ENCODE peak calls at places on chromosomes 7 and 10, in four cellular contexts. One of them, this sample, is unnamed.

GRCh38 chr7:22660732-22661131 is 66.3 kb upstream of the IL6 start:
- DNase-seq in psoas muscle: no peak
- DNase-seq in ELR: no peak
- DNase-seq in AG10803: no peak
- DNase-seq in this sample: no peak

GRCh38 chr10:22271786-22272185 is 44.4 kb upstream of the COMMD3 start:
- DNase-seq in ELR: no peak
- DNase-seq in AG10803: no peak
- DNase-seq in psoas muscle: no peak
- DNase-seq in this sample: no peak

GRCh38 chr10:129055966-129056365 is 411.1 kb upstream of the MGMT start:
- DNase-seq in psoas muscle: no peak
- DNase-seq in AG10803: no peak
- DNase-seq in ELR: no peak
- DNase-seq in this sample: no peak

GRCh38 chr10:20858292-20859124 is 38.6 kb downstream of the NEBL start:
- DNase-seq in psoas muscle: no peak
- DNase-seq in ELR: peak
- DNase-seq in AG10803: peak
- DNase-seq in this sample: peak

GRCh38 chr10:43255644-43256431 is 11.0 kb downstream of the RASGEF1A start:
- DNase-seq in ELR: peak
- DNase-seq in AG10803: no peak
- DNase-seq in psoas muscle: no peak
- DNase-seq in this sample: no peak

GRCh38 chr7:51309361-51310130 is 7.1 kb downstream of the COBL start:
- DNase-seq in psoas muscle: no peak
- DNase-seq in ELR: no peak
- DNase-seq in AG10803: no peak
- DNase-seq in this sample: no peak

GRCh38 chr10:21497177-21497807 is 28.2 kb downstream of the SKIDA1 start:
- DNase-seq in ELR: peak
- DNase-seq in psoas muscle: peak
- DNase-seq in AG10803: peak
- DNase-seq in this sample: no peak

GRCh38 chr10:5566606-5567005 is 41.8 kb downstream of the CALML3 start:
- DNase-seq in ELR: peak
- DNase-seq in AG10803: no peak
- DNase-seq in psoas muscle: no peak
- DNase-seq in this sample: no peak

GRCh38 chr7:128831178-128831993 is 1.2 kb downstream of the FLNC start:
- DNase-seq in psoas muscle: peak
- DNase-seq in AG10803: peak
- DNase-seq in ELR: peak
- DNase-seq in this sample: no peak

GRCh38 chr10:113746188-113746950 is 5.1 kb upstream of the PLEKHS1 start:
- DNase-seq in ELR: peak
- DNase-seq in psoas muscle: no peak
- DNase-seq in AG10803: peak
- DNase-seq in this sample: no peak

GRCh38 chr10:104824378-104825006 is 183.4 kb downstream of the SORCS3 start:
- DNase-seq in psoas muscle: no peak
- DNase-seq in AG10803: peak
- DNase-seq in ELR: peak
- DNase-seq in this sample: peak

GRCh38 chr7:542935-543789 is 23.5 kb upstream of the PDGFA start:
- DNase-seq in ELR: peak
- DNase-seq in psoas muscle: peak
- DNase-seq in AG10803: peak
- DNase-seq in this sample: no peak

GRCh38 chr7:14892961-14893360 is 9.6 kb downstream of the DGKB start:
- DNase-seq in AG10803: no peak
- DNase-seq in psoas muscle: no peak
- DNase-seq in ELR: peak
- DNase-seq in this sample: no peak

GRCh38 chr10:7505196-7505595 is 94.4 kb upstream of the SFMBT2 start:
- DNase-seq in psoas muscle: no peak
- DNase-seq in AG10803: no peak
- DNase-seq in ELR: no peak
- DNase-seq in this sample: no peak

GRCh38 chr7:47786557-47787248 is 161.6 kb downstream of the PKD1L1 start:
- DNase-seq in AG10803: peak
- DNase-seq in psoas muscle: peak
- DNase-seq in ELR: peak
- DNase-seq in this sample: no peak

GRCh38 chr10:100341953-100342626 is 4.9 kb upstream of the SCD start:
- DNase-seq in ELR: peak
- DNase-seq in psoas muscle: peak
- DNase-seq in AG10803: peak
- DNase-seq in this sample: no peak

GRCh38 chr10:132484922-132485321 is 52.7 kb upstream of the INPP5A start:
- DNase-seq in ELR: no peak
- DNase-seq in AG10803: no peak
- DNase-seq in psoas muscle: no peak
- DNase-seq in this sample: no peak

GRCh38 chr10:77531441-77532001 is 106.1 kb downstream of the KCNMA1 start:
- DNase-seq in AG10803: peak
- DNase-seq in psoas muscle: peak
- DNase-seq in ELR: peak
- DNase-seq in this sample: peak

GRCh38 chr10:70034252-70034651 is 18.4 kb upstream of the MACROH2A2 start:
- DNase-seq in ELR: no peak
- DNase-seq in AG10803: no peak
- DNase-seq in psoas muscle: no peak
- DNase-seq in this sample: no peak

GRCh38 chr7:132049462-132050304 is 493.3 kb upstream of the PODXL start:
- DNase-seq in ELR: peak
- DNase-seq in psoas muscle: no peak
- DNase-seq in AG10803: peak
- DNase-seq in this sample: no peak

GRCh38 chr7:131076711-131077170 is 250.9 kb upstream of the MKLN1 start:
- DNase-seq in psoas muscle: no peak
- DNase-seq in AG10803: peak
- DNase-seq in ELR: peak
- DNase-seq in this sample: no peak

GRCh38 chr10:89102710-89103109 is 104.4 kb downstream of the CH25H start:
- DNase-seq in psoas muscle: no peak
- DNase-seq in ELR: no peak
- DNase-seq in AG10803: no peak
- DNase-seq in this sample: no peak

GRCh38 chr7:137877301-137877700 is 30.5 kb upstream of the DGKI start:
- DNase-seq in ELR: no peak
- DNase-seq in AG10803: no peak
- DNase-seq in psoas muscle: no peak
- DNase-seq in this sample: no peak

GRCh38 chr7:54180796-54181195 is 361.4 kb upstream of the VSTM2A start:
- DNase-seq in psoas muscle: no peak
- DNase-seq in AG10803: no peak
- DNase-seq in ELR: no peak
- DNase-seq in this sample: no peak

This sample was measured in SK-N-MC.